ENCODE peak calls at places on chromosomes 3 and 15, in four cellular contexts. One of them, this sample, is unnamed.

GRCh38 chr15:41483115-41483514 is 10.6 kb upstream of the ITPKA start:
- DNase-seq in esophagus muscularis mucosa: no peak
- DNase-seq in stomach: no peak
- DNase-seq in pancreas: no peak
- DNase-seq in this sample: no peak

GRCh38 chr3:122609798-122610559 is 32.5 kb downstream of the PARP15 start:
- DNase-seq in esophagus muscularis mucosa: no peak
- DNase-seq in pancreas: no peak
- DNase-seq in stomach: no peak
- DNase-seq in this sample: no peak

GRCh38 chr15:70172124-70172523 is 74.4 kb upstream of the TLE3 start:
- DNase-seq in stomach: no peak
- DNase-seq in pancreas: no peak
- DNase-seq in esophagus muscularis mucosa: no peak
- DNase-seq in this sample: no peak

GRCh38 chr3:196942915-196943277 is 568 bp upstream of the NCBP2 start:
- DNase-seq in pancreas: no peak
- DNase-seq in esophagus muscularis mucosa: no peak
- DNase-seq in stomach: no peak
- DNase-seq in this sample: no peak

GRCh38 chr15:101264011-101264410 is 12.2 kb upstream of the CHSY1 start:
- DNase-seq in pancreas: no peak
- DNase-seq in esophagus muscularis mucosa: no peak
- DNase-seq in stomach: no peak
- DNase-seq in this sample: no peak

GRCh38 chr3:60812544-60812943 is 438.7 kb downstream of the FHIT start:
- DNase-seq in stomach: no peak
- DNase-seq in esophagus muscularis mucosa: no peak
- DNase-seq in pancreas: no peak
- DNase-seq in this sample: no peak

GRCh38 chr3:75396316-75396802 is 267.8 kb upstream of the FRG2C start:
- DNase-seq in stomach: no peak
- DNase-seq in pancreas: no peak
- DNase-seq in esophagus muscularis mucosa: no peak
- DNase-seq in this sample: no peak

GRCh38 chr3:140334530-140334929 is 343.3 kb upstream of the TRIM42 start:
- DNase-seq in stomach: no peak
- DNase-seq in pancreas: no peak
- DNase-seq in esophagus muscularis mucosa: no peak
- DNase-seq in this sample: no peak

GRCh38 chr3:186013312-186013711 is 75.5 kb upstream of the TRA2B start:
- DNase-seq in esophagus muscularis mucosa: no peak
- DNase-seq in pancreas: no peak
- DNase-seq in stomach: no peak
- DNase-seq in this sample: peak

GRCh38 chr15:35692256-35692867 is 146.4 kb upstream of the DPH6 start:
- DNase-seq in stomach: no peak
- DNase-seq in esophagus muscularis mucosa: no peak
- DNase-seq in pancreas: no peak
- DNase-seq in this sample: no peak

GRCh38 chr3:134144694-134145093 is 106.0 kb downstream of the RYK start:
- DNase-seq in stomach: no peak
- DNase-seq in pancreas: no peak
- DNase-seq in esophagus muscularis mucosa: no peak
- DNase-seq in this sample: no peak

GRCh38 chr3:135930243-135930642 is 35.3 kb upstream of the PPP2R3A start:
- DNase-seq in stomach: no peak
- DNase-seq in esophagus muscularis mucosa: no peak
- DNase-seq in pancreas: no peak
- DNase-seq in this sample: no peak

GRCh38 chr3:197229178-197229577 is 69.2 kb downstream of the DLG1 start:
- DNase-seq in pancreas: no peak
- DNase-seq in esophagus muscularis mucosa: no peak
- DNase-seq in stomach: no peak
- DNase-seq in this sample: no peak

GRCh38 chr15:79339588-79340314 is 28.8 kb downstream of the TMED3 start:
- DNase-seq in pancreas: no peak
- DNase-seq in esophagus muscularis mucosa: no peak
- DNase-seq in stomach: no peak
- DNase-seq in this sample: no peak

GRCh38 chr3:105688821-105689220 is 180.0 kb downstream of the CBLB start:
- DNase-seq in stomach: no peak
- DNase-seq in esophagus muscularis mucosa: no peak
- DNase-seq in pancreas: no peak
- DNase-seq in this sample: no peak

GRCh38 chr3:194872669-194872977 is 186.9 kb downstream of the FAM43A start:
- DNase-seq in esophagus muscularis mucosa: no peak
- DNase-seq in pancreas: no peak
- DNase-seq in stomach: no peak
- DNase-seq in this sample: no peak

GRCh38 chr15:100771745-100772144 is 107.9 kb upstream of the ALDH1A3 start:
- DNase-seq in esophagus muscularis mucosa: peak
- DNase-seq in pancreas: peak
- DNase-seq in stomach: no peak
- DNase-seq in this sample: no peak

GRCh38 chr15:36232491-36232890 is 346.9 kb upstream of the CDIN1 start:
- DNase-seq in stomach: no peak
- DNase-seq in esophagus muscularis mucosa: no peak
- DNase-seq in pancreas: no peak
- DNase-seq in this sample: no peak

GRCh38 chr3:72129384-72130094 is 344.6 kb upstream of the PROK2 start:
- DNase-seq in stomach: no peak
- DNase-seq in esophagus muscularis mucosa: no peak
- DNase-seq in pancreas: no peak
- DNase-seq in this sample: no peak

GRCh38 chr3:53846134-53846850 is at the start of the genes CHDH and IL17RB:
- DNase-seq in stomach: peak
- DNase-seq in pancreas: peak
- DNase-seq in esophagus muscularis mucosa: no peak
- DNase-seq in this sample: no peak

GRCh38 chr15:68271854-68272471 is 5.6 kb upstream of the FEM1B start:
- DNase-seq in esophagus muscularis mucosa: no peak
- DNase-seq in pancreas: no peak
- DNase-seq in stomach: no peak
- DNase-seq in this sample: no peak

GRCh38 chr3:100548053-100548452 is 55.6 kb downstream of the TMEM45A start:
- DNase-seq in esophagus muscularis mucosa: no peak
- DNase-seq in stomach: no peak
- DNase-seq in pancreas: no peak
- DNase-seq in this sample: no peak

GRCh38 chr15:61220125-61220524 is 9.0 kb downstream of the RORA start:
- DNase-seq in stomach: no peak
- DNase-seq in esophagus muscularis mucosa: no peak
- DNase-seq in pancreas: no peak
- DNase-seq in this sample: no peak

GRCh38 chr15:49154359-49154758 is 1.0 kb downstream of the COPS2 start:
- DNase-seq in esophagus muscularis mucosa: no peak
- DNase-seq in pancreas: no peak
- DNase-seq in stomach: no peak
- DNase-seq in this sample: no peak

GRCh38 chr3:118932822-118933558 is 101.7 kb downstream of the IGSF11 start:
- DNase-seq in pancreas: no peak
- DNase-seq in stomach: peak
- DNase-seq in esophagus muscularis mucosa: no peak
- DNase-seq in this sample: no peak

GRCh38 chr3:135503429-135504083 is 462.0 kb upstream of the PPP2R3A start:
- DNase-seq in stomach: peak
- DNase-seq in esophagus muscularis mucosa: no peak
- DNase-seq in pancreas: peak
- DNase-seq in this sample: no peak

GRCh38 chr15:52255008-52255407 is 40.6 kb downstream of the MYO5C start:
- DNase-seq in esophagus muscularis mucosa: no peak
- DNase-seq in pancreas: no peak
- DNase-seq in stomach: no peak
- DNase-seq in this sample: no peak

GRCh38 chr15:52256366-52256765 is 39.2 kb downstream of the MYO5C start:
- DNase-seq in esophagus muscularis mucosa: peak
- DNase-seq in stomach: peak
- DNase-seq in pancreas: peak
- DNase-seq in this sample: no peak

GRCh38 chr15:52252781-52253180 is 42.8 kb downstream of the MYO5C start:
- DNase-seq in pancreas: no peak
- DNase-seq in stomach: no peak
- DNase-seq in esophagus muscularis mucosa: no peak
- DNase-seq in this sample: no peak

GRCh38 chr15:52255935-52256334 is 39.7 kb downstream of the MYO5C start:
- DNase-seq in pancreas: no peak
- DNase-seq in stomach: no peak
- DNase-seq in esophagus muscularis mucosa: no peak
- DNase-seq in this sample: no peak

GRCh38 chr15:52254331-52254730 is 41.3 kb downstream of the MYO5C start:
- DNase-seq in esophagus muscularis mucosa: no peak
- DNase-seq in pancreas: no peak
- DNase-seq in stomach: no peak
- DNase-seq in this sample: no peak
- TF ChIP-seq CTCF in esophagus muscularis mucosa: no peak
- TF ChIP-seq CTCF in pancreas: no peak
- TF ChIP-seq CTCF in stomach: no peak
- TF ChIP-seq CTCF in this sample: no peak

DNA sequence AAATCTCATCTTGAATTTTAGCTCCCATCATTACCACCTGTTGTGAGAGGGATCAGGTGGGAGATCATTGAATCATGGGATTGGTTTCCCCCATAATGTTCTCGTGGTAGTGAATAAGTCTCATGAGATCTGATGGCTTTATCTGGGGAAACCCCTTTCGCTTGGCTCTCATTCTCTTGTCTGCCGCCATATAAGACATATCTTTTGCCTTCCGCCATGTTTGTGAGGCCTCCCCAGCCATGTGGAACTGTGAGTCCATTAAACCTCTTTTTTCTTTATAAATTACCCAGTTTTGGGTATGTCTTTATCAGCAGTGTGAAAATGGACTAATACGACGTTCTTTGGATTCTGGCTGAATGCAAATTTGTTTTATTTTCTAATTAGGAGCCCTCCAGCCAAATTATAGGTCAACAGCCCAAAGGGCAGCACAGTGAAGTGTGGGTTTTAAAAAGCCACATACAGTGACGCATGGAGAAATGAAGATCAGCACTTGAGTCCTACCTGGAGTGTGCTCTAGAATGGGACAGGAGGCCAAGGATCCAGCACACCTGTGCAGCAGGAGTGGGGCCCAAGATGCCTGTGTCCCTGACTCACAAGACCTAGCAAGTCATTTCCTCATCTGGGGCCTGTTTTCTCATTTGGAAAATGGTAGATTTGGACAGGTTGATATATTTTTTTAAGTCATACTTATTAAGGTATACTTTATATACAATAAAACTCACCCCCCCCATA is 89.6 kb downstream of the MB21D2 start:
- DNase-seq in esophagus muscularis mucosa: no peak
- DNase-seq in pancreas: no peak
- DNase-seq in stomach: no peak
- DNase-seq in this sample: no peak
- TF ChIP-seq CTCF in esophagus muscularis mucosa: no peak
- TF ChIP-seq CTCF in pancreas: no peak
- TF ChIP-seq CTCF in stomach: no peak
- TF ChIP-seq CTCF in this sample: no peak

GRCh38 chr3:49531715-49532114 is 22.6 kb upstream of the BSN start:
- DNase-seq in pancreas: no peak
- DNase-seq in esophagus muscularis mucosa: no peak
- DNase-seq in stomach: no peak
- DNase-seq in this sample: no peak

GRCh38 chr3:49530231-49530630 is 24.0 kb upstream of the BSN start:
- DNase-seq in esophagus muscularis mucosa: no peak
- DNase-seq in pancreas: no peak
- DNase-seq in stomach: no peak
- DNase-seq in this sample: no peak

GRCh38 chr3:49529567-49529966 is 24.7 kb upstream of the BSN start:
- DNase-seq in pancreas: no peak
- DNase-seq in stomach: no peak
- DNase-seq in esophagus muscularis mucosa: no peak
- DNase-seq in this sample: no peak

GRCh38 chr3:49533031-49533430 is 21.2 kb upstream of the BSN start:
- DNase-seq in stomach: no peak
- DNase-seq in esophagus muscularis mucosa: no peak
- DNase-seq in pancreas: no peak
- DNase-seq in this sample: no peak

DNA sequence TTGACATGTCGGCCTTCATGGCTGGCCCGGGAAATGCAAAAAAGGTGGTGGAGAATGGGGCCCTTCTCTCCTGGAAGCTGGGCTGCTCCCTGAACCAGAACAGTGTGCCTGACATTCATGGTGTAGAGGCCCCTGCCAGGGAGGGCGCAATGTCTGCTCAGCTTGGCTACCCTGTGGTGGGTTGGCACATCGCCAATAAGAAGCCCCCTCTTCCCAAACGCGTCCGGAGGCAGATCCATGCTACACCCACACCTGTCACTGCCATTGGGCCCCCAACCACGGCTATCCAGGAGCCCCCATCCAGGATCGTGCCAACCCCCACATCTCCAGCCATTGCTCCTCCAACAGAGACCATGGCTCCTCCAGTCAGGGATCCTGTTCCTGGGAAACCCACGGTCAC is 23.1 kb upstream of the BSN start:
- DNase-seq in stomach: no peak
- DNase-seq in esophagus muscularis mucosa: no peak
- DNase-seq in pancreas: no peak
- DNase-seq in this sample: no peak
- TF ChIP-seq CTCF in stomach: no peak
- TF ChIP-seq CTCF in esophagus muscularis mucosa: no peak
- TF ChIP-seq CTCF in pancreas: no peak
- TF ChIP-seq CTCF in this sample: no peak

GRCh38 chr3:120072867-120073525 is 21.3 kb downstream of the GSK3B start:
- DNase-seq in esophagus muscularis mucosa: no peak
- DNase-seq in stomach: no peak
- DNase-seq in pancreas: no peak
- DNase-seq in this sample: no peak
- TF ChIP-seq CTCF in esophagus muscularis mucosa: no peak
- TF ChIP-seq CTCF in stomach: no peak
- TF ChIP-seq CTCF in pancreas: no peak
- TF ChIP-seq CTCF in this sample: no peak

GRCh38 chr15:66698318-66698961 is 3.6 kb upstream of the SMAD6 start:
- DNase-seq in esophagus muscularis mucosa: no peak
- DNase-seq in stomach: peak
- DNase-seq in pancreas: peak
- DNase-seq in this sample: peak
- TF ChIP-seq CTCF in esophagus muscularis mucosa: peak
- TF ChIP-seq CTCF in stomach: peak
- TF ChIP-seq CTCF in pancreas: peak
- TF ChIP-seq CTCF in this sample: peak

This sample was measured in osteocyte.